ENCODE peak calls at places on chromosomes 1 and 21, in five cellular contexts. Q is CD8-positive, alpha-beta memory T cell; J is uterus; I is tibial artery; R is astrocyte. E is an unnamed sample.

GRCh38 chr1:48572632-48573258 is 100.7 kb upstream of the SPATA6 start:
- DNase-seq in J (no peak), Q (no peak), I (peak; percentile 22), R (peak; percentile 41), E (peak; percentile 58)

GRCh38 chr1:109984190-109984455 is 442 bp upstream of the AHCYL1 start:
- DNase-seq in I (peak; percentile 55), R (no peak), Q (no peak), J (no peak), E (no peak)

GRCh38 chr1:20114021-20114648 is 5.2 kb downstream of the PLA2G2D start:
- DNase-seq in I (no peak), Q (no peak), R (no peak), J (no peak), E (no peak)

GRCh38 chr1:55868026-55868425 is 652.9 kb upstream of the USP24 start:
- DNase-seq in R (peak; percentile 67), I (no peak), J (no peak), Q (no peak), E (no peak)

GRCh38 chr1:125085720-125086591 is 3901.2 kb downstream of the SRGAP2C start:
- DNase-seq in I (no peak), R (no peak), J (no peak), Q (no peak), E (no peak)

GRCh38 chr1:54477153-54477561 is 70.9 kb upstream of the ACOT11 start:
- DNase-seq in I (no peak), R (no peak), Q (no peak), J (no peak), E (no peak)

GRCh38 chr1:21904725-21905520 is 32.2 kb downstream of the HSPG2 start:
- DNase-seq in I (peak; percentile 73), J (peak; percentile 85), R (peak; percentile 97), Q (no peak), E (peak; percentile 74)

GRCh38 chr1:92483442-92484170 is 3.1 kb downstream of the GFI1 start:
- DNase-seq in I (no peak), J (no peak), Q (peak; percentile 24), R (no peak), E (peak; percentile 20)

GRCh38 chr1:165828103-165828558 is 717 bp downstream of the UCK2 start:
- DNase-seq in I (no peak), Q (peak; percentile 18), R (peak; percentile 10), J (peak; percentile 24), E (peak; percentile 63)

GRCh38 chr1:177310326-177310725 is 139.6 kb downstream of the BRINP2 start:
- DNase-seq in I (no peak), Q (no peak), R (no peak), J (no peak), E (no peak)

GRCh38 chr21:20639026-20639425 is 359.2 kb upstream of the NCAM2 start:
- DNase-seq in Q (no peak), I (no peak), R (no peak), J (no peak), E (no peak)

GRCh38 chr1:81509619-81510018 is 291.1 kb upstream of the ADGRL2 start:
- DNase-seq in Q (no peak), J (no peak), R (no peak), I (no peak), E (no peak)

GRCh38 chr21:37348664-37349063 is 17.9 kb upstream of the DYRK1A start:
- DNase-seq in J (no peak), Q (no peak), I (no peak), R (no peak), E (no peak)

GRCh38 chr21:35232545-35233176 is 183.6 kb upstream of the RUNX1 start:
- DNase-seq in Q (no peak), J (no peak), R (peak; percentile 98), I (no peak), E (no peak)

GRCh38 chr21:44700101-44701022 is 3.4 kb downstream of the KRTAP10-12 start:
- DNase-seq in Q (no peak), R (no peak), I (no peak), J (no peak), E (no peak)

GRCh38 chr1:109246141-109246551 is 3.2 kb upstream of the CELSR2 start:
- DNase-seq in Q (no peak), R (no peak), I (peak; percentile 9), J (no peak), E (no peak)

GRCh38 chr1:102500795-102501194 is 504.1 kb upstream of the OLFM3 start:
- DNase-seq in J (no peak), Q (no peak), I (no peak), R (no peak), E (no peak)

GRCh38 chr1:212671342-212672031 is 28.2 kb downstream of the BATF3 start:
- DNase-seq in R (peak; percentile 73), I (peak; percentile 61), J (peak; percentile 36), Q (no peak), E (peak; percentile 73)

GRCh38 chr1:94247146-94248094 is 10.0 kb upstream of the ARHGAP29 start:
- DNase-seq in Q (no peak), I (peak; percentile 70), J (peak; percentile 52), R (peak; percentile 38), E (peak; percentile 93)

GRCh38 chr21:41651396-41651795 is 115.5 kb downstream of the RIPK4 start:
- DNase-seq in I (no peak), R (no peak), J (no peak), Q (no peak), E (no peak)

GRCh38 chr21:41655259-41655658 is 111.6 kb downstream of the RIPK4 start:
- DNase-seq in Q (no peak), J (no peak), R (no peak), I (no peak), E (no peak)

GRCh38 chr21:41653944-41654625 is 112.8 kb downstream of the RIPK4 start:
- DNase-seq in I (no peak), Q (no peak), J (no peak), R (peak; percentile 76), E (no peak)

GRCh38 chr21:41651830-41652229 is 115.0 kb downstream of the RIPK4 start:
- DNase-seq in Q (no peak), I (no peak), R (no peak), J (no peak), E (no peak)

DNA sequence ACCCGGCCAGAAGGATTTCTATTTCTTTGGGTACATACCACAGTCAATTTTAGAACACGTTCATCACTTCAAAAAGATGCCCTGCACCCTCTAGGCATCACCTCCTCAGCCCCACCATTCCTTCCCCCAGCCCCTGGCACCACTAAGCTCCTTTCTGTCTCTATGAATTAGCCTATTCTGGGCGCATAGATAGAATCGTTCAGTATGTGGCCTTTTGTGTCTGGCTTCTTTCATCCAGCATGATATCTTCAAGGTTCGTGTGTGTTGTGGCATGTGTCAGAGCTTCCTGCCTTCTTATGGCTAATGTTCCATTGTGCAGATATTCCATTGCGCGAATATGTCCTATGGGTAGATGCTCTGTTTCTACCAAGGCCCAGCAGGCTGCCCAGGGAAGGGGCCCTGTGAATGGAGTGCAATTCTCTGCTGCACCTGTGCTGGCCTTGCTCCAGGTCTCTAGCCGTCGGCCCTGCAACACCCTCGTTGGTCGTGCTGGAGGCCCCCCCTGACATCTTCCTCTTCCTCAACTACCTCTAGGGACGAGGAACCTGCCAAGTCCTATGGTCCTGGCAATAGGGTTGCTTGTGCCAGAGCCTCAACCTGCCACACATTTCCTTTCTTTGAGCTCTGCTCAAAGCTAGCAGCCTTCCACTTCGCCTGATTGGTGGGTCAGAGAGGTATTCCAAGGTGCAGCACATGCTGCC is 113.5 kb downstream of the RIPK4 start:
- DNase-seq in R (no peak), I (no peak), J (no peak), Q (no peak), E (no peak)
- H3K4me1 ChIP-seq in R (peaks cover 16% of the 10 kb centered on the region), I (peaks cover 44% of the 10 kb centered on the region), J (no peaks in the 10 kb centered on the region), Q (no peaks in the 10 kb centered on the region), E (peaks cover 8% of the 10 kb centered on the region)

GRCh38 chr1:19015476-19015875 is 59.0 kb upstream of the IFFO2 start:
- DNase-seq in J (no peak), R (no peak), Q (no peak), I (no peak), E (no peak)
- H3K4me1 ChIP-seq in J (no peaks in the 10 kb centered on the region), R (peaks cover 23% of the 10 kb centered on the region), Q (peaks cover 13% of the 10 kb centered on the region), I (peaks cover 22% of the 10 kb centered on the region), E (peaks cover 2% of the 10 kb centered on the region)

GRCh38 chr1:244655186-244655585 is 2.3 kb downstream of the DESI2 start:
- DNase-seq in Q (no peak), J (no peak), R (no peak), I (no peak), E (no peak)

GRCh38 chr1:244651956-244652698 is 799 bp upstream of the DESI2 start:
- DNase-seq in J (no peak), Q (no peak), I (no peak), R (peak; percentile 30), E (no peak)

GRCh38 chr1:244654284-244655038 is 1.5 kb downstream of the DESI2 start:
- DNase-seq in R (peak; percentile 4), I (no peak), Q (no peak), J (no peak), E (no peak)

GRCh38 chr1:244652699-244653438 is at the start of gene DESI2:
- DNase-seq in R (peak; percentile 99), Q (peak; percentile 96), J (peak; percentile 100), I (peak; percentile 100), E (peak; percentile 99)

DNA sequence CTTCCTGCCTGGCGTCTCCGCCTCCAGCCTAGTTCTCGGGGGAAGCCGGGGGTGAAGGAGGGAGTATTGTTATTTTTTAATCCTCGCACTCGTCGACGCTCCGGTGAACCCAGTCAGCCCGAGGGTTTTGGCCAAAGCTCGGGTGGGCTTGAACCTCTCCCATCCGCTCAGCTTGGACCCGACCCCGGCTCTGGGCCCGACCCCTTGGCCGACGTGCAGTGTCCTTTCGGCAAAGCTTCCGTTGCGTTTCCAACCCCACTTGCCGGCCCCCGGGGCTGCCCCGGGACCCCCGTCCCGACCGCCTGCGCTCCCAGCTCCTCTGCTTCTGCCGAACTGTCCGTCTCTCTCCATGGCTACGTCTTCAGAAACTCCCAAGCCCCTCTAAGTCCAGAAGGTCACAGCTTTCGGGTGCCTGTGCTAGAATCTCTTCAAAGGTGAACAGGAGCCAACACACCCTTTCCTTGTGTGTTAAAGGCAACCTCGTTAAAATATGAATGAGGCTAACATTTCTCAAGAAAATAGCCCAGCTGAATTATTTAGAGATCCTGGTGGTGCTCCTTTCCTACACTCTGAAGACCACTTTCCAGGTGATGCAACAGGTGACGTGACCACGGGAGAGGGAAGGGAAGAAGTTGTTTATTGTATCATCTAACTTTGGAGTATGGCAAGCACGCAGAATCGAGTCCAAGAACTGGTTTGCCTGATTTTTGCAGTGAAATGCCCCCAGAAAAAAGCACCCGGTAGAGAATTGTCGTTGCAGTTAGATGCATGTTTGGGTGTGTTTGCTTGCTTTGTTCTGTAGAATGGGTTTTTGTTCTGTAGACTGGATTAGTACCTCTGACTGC is 735 bp downstream of the DESI2 start:
- DNase-seq in J (no peak), R (peak; percentile 12), Q (peak; percentile 7), I (no peak), E (no peak)
- H3K4me1 ChIP-seq in J (peaks cover 4% of the 10 kb centered on the region), R (peaks cover 14% of the 10 kb centered on the region), Q (peaks cover 31% of the 10 kb centered on the region), I (peaks cover 34% of the 10 kb centered on the region), E (peaks cover 11% of the 10 kb centered on the region)

DNA sequence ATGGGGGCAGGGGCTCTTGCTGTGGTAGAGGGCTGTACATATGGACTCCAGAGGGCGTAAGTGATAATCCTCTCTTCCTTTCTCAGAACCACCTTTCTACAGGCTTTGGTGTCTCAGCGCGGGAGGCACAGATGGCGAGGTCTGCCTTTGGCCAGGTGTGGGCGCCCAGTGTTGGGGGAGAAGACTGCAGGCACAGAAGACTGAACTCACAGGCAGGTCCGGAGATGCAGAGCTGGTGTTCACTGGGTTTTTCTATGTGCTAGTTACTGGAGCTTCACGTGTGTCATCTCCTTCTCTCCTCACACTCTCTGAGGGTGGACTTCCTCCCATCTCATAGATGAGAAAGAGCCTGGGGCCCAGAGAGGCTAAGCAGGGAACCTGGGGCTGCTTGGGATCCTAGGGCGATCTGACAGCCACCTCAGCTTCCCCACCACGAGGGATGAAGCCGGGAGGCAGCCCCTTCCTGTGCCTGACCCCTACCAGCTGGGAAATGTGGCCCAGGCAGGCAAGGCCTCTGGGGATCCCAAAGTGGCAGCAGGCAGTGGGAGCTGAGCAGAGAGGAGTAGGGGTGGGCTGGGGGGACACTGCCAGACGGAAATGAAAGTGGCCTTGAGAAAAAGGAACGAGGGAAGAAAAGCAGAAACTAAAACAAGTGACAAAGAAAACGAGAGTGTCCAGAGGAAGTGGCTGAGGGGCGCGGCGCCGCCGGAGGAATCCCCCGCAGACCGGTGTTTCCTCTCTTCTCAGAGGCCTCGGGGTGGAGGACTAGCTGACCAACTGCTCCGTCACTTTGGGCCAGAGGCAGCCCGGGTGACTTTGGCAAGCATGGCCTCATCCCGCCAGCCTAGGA is 191.6 kb downstream of the HIVEP3 start:
- DNase-seq in Q (no peak), J (no peak), I (peak; percentile 64), R (no peak), E (peak; percentile 87)
- H3K4me1 ChIP-seq in Q (peaks cover 34% of the 10 kb centered on the region), J (no peaks in the 10 kb centered on the region), I (no peaks in the 10 kb centered on the region), R (peaks cover 2% of the 10 kb centered on the region), E (peaks cover 17% of the 10 kb centered on the region)

E was measured in right cardiac atrium.